ENCODE peak calls at places on chromosome 19, in nine cellular contexts. R is fibroblast of lung, D is cardiac muscle cell, A is left ventricle myocardium inferior, B is heart left ventricle, C is uterus, T is heart right ventricle, Y is HCT116, M is A549. X is an unnamed sample.

GRCh38 chr19:40241809-40242384 is 15.4 kb upstream of the CCNP start:
- DNase-seq in R (peak), D (peak), A (peak), B (peak), C (peak), T (peak), Y (no peak), M (no peak), X (peak)

GRCh38 chr19:9323557-9323918 is 441 bp upstream of the ZNF559 start:
- DNase-seq in R (peak), D (peak), A (peak), B (peak), C (peak), T (peak), Y (peak), M (peak), X (peak)

GRCh38 chr19:40976134-40976533 is 14.9 kb upstream of the CYP2B6 start:
- DNase-seq in R (no peak), D (no peak), A (no peak), B (no peak), C (no peak), T (no peak), Y (no peak), M (no peak), X (no peak)

GRCh38 chr19:40398417-40399056 is 8.6 kb upstream of the HIPK4 start:
- DNase-seq in R (no peak), D (no peak), A (peak), B (no peak), C (peak), T (no peak), Y (no peak), M (no peak), X (no peak)

GRCh38 chr19:55586976-55587668 is 6.5 kb upstream of the ZNF579 start:
- DNase-seq in R (peak), D (peak), A (peak), B (peak), C (peak), T (peak), Y (peak), M (peak), X (peak)

GRCh38 chr19:29872224-29872731 is 60.5 kb downstream of the CCNE1 start:
- DNase-seq in R (peak), D (peak), A (no peak), B (no peak), C (no peak), T (no peak), Y (no peak), M (no peak), X (no peak)

GRCh38 chr19:13839193-13839937 is 37.6 kb upstream of the NANOS3 start:
- DNase-seq in R (peak), D (peak), A (peak), B (peak), C (peak), T (peak), Y (no peak), M (no peak), X (peak)

GRCh38 chr19:54309811-54310210 is 3.2 kb downstream of the LILRA5 start:
- DNase-seq in R (no peak), D (no peak), A (no peak), B (no peak), C (no peak), T (no peak), Y (no peak), M (no peak), X (no peak)

GRCh38 chr19:35123573-35123972 is 8.0 kb downstream of the FXYD3 start:
- DNase-seq in R (no peak), D (no peak), A (peak), B (peak), C (peak), T (no peak), Y (no peak), M (no peak), X (peak)

GRCh38 chr19:11089254-11090013 is at the start of gene LDLR:
- DNase-seq in R (peak), D (peak), A (peak), B (peak), C (peak), T (peak), Y (peak), M (peak), X (peak)

GRCh38 chr19:42512743-42513304 is 15.5 kb downstream of the CEACAM1 start:
- DNase-seq in R (no peak), D (no peak), A (no peak), B (no peak), C (no peak), T (no peak), Y (no peak), M (no peak), X (no peak)

GRCh38 chr19:9953802-9954542 is 17.7 kb upstream of the OLFM2 start:
- DNase-seq in R (no peak), D (no peak), A (no peak), B (no peak), C (no peak), T (no peak), Y (no peak), M (no peak), X (no peak)

GRCh38 chr19:27974082-27974513 is 1238.9 kb downstream of the UQCRFS1 start:
- DNase-seq in R (no peak), D (peak), A (no peak), B (no peak), C (no peak), T (no peak), Y (no peak), M (peak), X (no peak)

GRCh38 chr19:44867578-44867977 is 21.5 kb downstream of the NECTIN2 start:
- DNase-seq in R (no peak), D (no peak), A (no peak), B (no peak), C (no peak), T (no peak), Y (no peak), M (no peak), X (no peak)

GRCh38 chr19:10289167-10289835 is 451 bp upstream of the ICAM5 start:
- DNase-seq in R (peak), D (peak), A (no peak), B (peak), C (no peak), T (no peak), Y (peak), M (no peak), X (peak)

GRCh38 chr19:6233051-6233826 is 46.5 kb downstream of the MLLT1 start:
- DNase-seq in R (peak), D (peak), A (peak), B (peak), C (peak), T (peak), Y (no peak), M (no peak), X (peak)

GRCh38 chr19:10544242-10544752 is 593 bp downstream of the ATG4D start:
- DNase-seq in R (no peak), D (no peak), A (peak), B (peak), C (no peak), T (peak), Y (no peak), M (no peak), X (no peak)

GRCh38 chr19:45464861-45465427 is 2.9 kb upstream of the FOSB start:
- DNase-seq in R (no peak), D (no peak), A (no peak), B (no peak), C (no peak), T (no peak), Y (no peak), M (no peak), X (no peak)

GRCh38 chr19:42206871-42207755 is 10.4 kb downstream of the DEDD2 start:
- DNase-seq in R (no peak), D (no peak), A (no peak), B (no peak), C (no peak), T (no peak), Y (no peak), M (peak), X (no peak)

GRCh38 chr19:45637890-45638667 is 1.1 kb downstream of the EML2 start:
- DNase-seq in R (peak), D (peak), A (no peak), B (no peak), C (no peak), T (no peak), Y (no peak), M (no peak), X (no peak)

GRCh38 chr19:31351212-31352193 is 2.3 kb upstream of the TSHZ3 start:
- DNase-seq in R (peak), D (peak), A (peak), B (peak), C (peak), T (no peak), Y (no peak), M (peak), X (peak)

GRCh38 chr19:32647361-32647760 is 27.6 kb downstream of the ANKRD27 start:
- DNase-seq in R (no peak), D (no peak), A (no peak), B (no peak), C (no peak), T (no peak), Y (no peak), M (no peak), X (no peak)

GRCh38 chr19:13843104-13843921 is 33.6 kb upstream of the NANOS3 start:
- DNase-seq in R (no peak), D (peak), A (peak), B (peak), C (peak), T (peak), Y (no peak), M (no peak), X (peak)

GRCh38 chr19:29378543-29379105 is 147.2 kb upstream of the VSTM2B start:
- DNase-seq in R (no peak), D (no peak), A (no peak), B (no peak), C (no peak), T (no peak), Y (no peak), M (no peak), X (no peak)

GRCh38 chr19:7783991-7784421 is 21.0 kb downstream of the CLEC4M start:
- DNase-seq in R (peak), D (peak), A (no peak), B (peak), C (no peak), T (no peak), Y (no peak), M (peak), X (no peak)

GRCh38 chr19:28615966-28616365 is 597.0 kb downstream of the UQCRFS1 start:
- DNase-seq in R (no peak), D (no peak), A (no peak), B (no peak), C (no peak), T (no peak), Y (no peak), M (no peak), X (no peak)

GRCh38 chr19:43592800-43593350 is 3.1 kb downstream of the IRGQ start:
- DNase-seq in R (no peak), D (no peak), A (no peak), B (no peak), C (no peak), T (no peak), Y (no peak), M (no peak), X (no peak)

GRCh38 chr19:35983177-35983576 is 11.8 kb upstream of the SDHAF1 start:
- DNase-seq in R (no peak), D (no peak), A (no peak), B (no peak), C (no peak), T (no peak), Y (no peak), M (no peak), X (no peak)

GRCh38 chr19:35257113-35257461 is 8.3 kb downstream of the LSR start:
- DNase-seq in R (no peak), D (no peak), A (no peak), B (no peak), C (no peak), T (no peak), Y (no peak), M (no peak), X (no peak)

GRCh38 chr19:43464089-43464775 is 1.2 kb downstream of the LYPD3 start:
- DNase-seq in R (no peak), D (no peak), A (peak), B (peak), C (peak), T (peak), Y (no peak), M (no peak), X (peak)

GRCh38 chr19:42048992-42049391 is 21.0 kb downstream of the GRIK5 start:
- DNase-seq in R (no peak), D (no peak), A (no peak), B (no peak), C (no peak), T (no peak), Y (no peak), M (no peak), X (no peak)

GRCh38 chr19:58196911-58197616 is 14.2 kb downstream of the ZNF274 start:
- DNase-seq in R (peak), D (peak), A (no peak), B (no peak), C (no peak), T (no peak), Y (no peak), M (no peak), X (no peak)

GRCh38 chr19:37353968-37354367 is 16.9 kb upstream of the ZNF527 start:
- DNase-seq in R (no peak), D (no peak), A (no peak), B (no peak), C (no peak), T (no peak), Y (no peak), M (no peak), X (no peak)

GRCh38 chr19:47315125-47315821 is 5.6 kb downstream of the C5AR1 start:
- DNase-seq in R (peak), D (peak), A (peak), B (peak), C (peak), T (peak), Y (peak), M (peak), X (peak)

GRCh38 chr19:55670280-55671053 is 4.6 kb upstream of the EPN1 start:
- DNase-seq in R (no peak), D (peak), A (no peak), B (no peak), C (no peak), T (no peak), Y (no peak), M (no peak), X (no peak)

GRCh38 chr19:42324655-42325307 is 654 bp upstream of the MEGF8 start:
- DNase-seq in R (no peak), D (no peak), A (no peak), B (no peak), C (no peak), T (no peak), Y (no peak), M (no peak), X (no peak)

GRCh38 chr19:30320916-30321315 is 51.3 kb upstream of the ZNF536 start:
- DNase-seq in R (no peak), D (no peak), A (no peak), B (no peak), C (no peak), T (no peak), Y (no peak), M (no peak), X (no peak)

GRCh38 chr19:17406887-17407196 is 1.4 kb upstream of the BST2 start:
- DNase-seq in R (no peak), D (no peak), A (no peak), B (no peak), C (no peak), T (no peak), Y (no peak), M (no peak), X (no peak)
- H3K27ac ChIP-seq in R (no peak), D (peak), A (peak), B (peak), C (peak), T (peak), Y (no peak), M (no peak), X (peak)

GRCh38 chr19:38737921-38738731 is 6.1 kb downstream of the CAPN12 start:
- DNase-seq in R (no peak), D (no peak), A (no peak), B (no peak), C (no peak), T (no peak), Y (no peak), M (no peak), X (no peak)
- TF ChIP-seq CTCF in R (no peak), D (no peak), A (no peak), B (no peak), C (no peak), T (no peak), Y (no peak), M (no peak), X (no peak)

DNA sequence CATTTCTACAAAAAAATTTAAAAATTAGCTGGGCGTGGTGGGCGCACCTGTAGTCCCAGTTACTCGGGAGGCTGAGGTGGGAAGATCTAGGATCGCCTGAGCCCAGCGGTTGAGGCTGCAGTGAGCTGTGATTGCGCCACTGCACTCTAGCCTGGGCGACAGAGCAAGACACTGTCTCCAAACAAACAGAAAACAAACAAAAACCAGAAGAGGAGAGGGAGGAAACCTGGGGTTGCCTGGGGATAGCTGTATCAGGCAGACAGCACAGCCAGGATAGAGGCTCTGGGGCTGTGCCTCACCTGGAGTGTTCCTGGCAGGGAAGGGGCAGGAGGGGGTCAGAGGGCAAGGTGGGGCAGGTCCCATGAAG is 2.6 kb upstream of the POLR2E start:
- DNase-seq in R (no peak), D (no peak), A (no peak), B (peak), C (no peak), T (no peak), Y (no peak), M (no peak), X (peak)
- H3K27ac ChIP-seq in R (no peak), D (peak), A (peak), B (no peak), C (peak), T (no peak), Y (no peak), M (peak), X (peak)

GRCh38 chr19:16185123-16185924 is at the start of gene FAM32A:
- DNase-seq in R (peak), D (peak), A (peak), B (peak), C (peak), T (peak), Y (peak), M (peak), X (peak)
- TF ChIP-seq CTCF in R (peak), D (no peak), A (peak), B (peak), C (peak), T (peak), Y (peak), M (peak), X (peak)

DNA sequence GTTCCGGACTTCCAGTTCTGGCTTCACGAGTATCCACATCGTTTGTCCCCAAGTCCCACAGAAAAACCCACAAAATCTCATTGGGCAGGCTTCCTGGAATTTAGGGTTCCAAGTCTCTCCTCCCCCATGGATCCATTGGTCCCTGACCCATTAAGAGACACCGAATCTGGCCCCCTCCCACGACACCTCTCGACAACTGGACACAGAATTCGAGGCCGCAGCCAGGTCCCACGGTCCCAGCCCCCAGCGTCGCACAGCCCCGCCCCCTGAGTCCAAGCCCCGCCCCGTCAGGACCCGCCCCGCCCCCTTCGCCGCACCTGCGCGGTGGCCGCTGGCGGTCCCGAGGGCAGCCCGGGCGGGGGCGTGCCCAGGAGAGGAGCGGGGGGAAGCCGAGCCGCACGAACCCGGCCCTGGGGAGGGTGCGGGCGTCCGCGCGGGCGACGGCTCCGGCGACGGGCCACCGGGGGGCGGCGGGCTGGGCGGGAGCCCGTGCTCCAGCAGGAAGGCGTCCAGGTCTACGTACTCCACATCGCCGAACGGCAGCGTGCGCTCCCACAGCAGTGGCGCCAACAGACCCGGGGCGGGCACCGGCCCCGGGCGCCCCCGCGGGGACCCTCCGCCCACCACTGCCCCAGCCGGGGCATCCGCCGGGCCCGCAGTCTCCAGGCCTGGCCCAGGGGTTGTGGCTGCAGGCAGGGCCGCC is 1.8 kb downstream of the DBP start:
- DNase-seq in R (no peak), D (peak), A (peak), B (peak), C (peak), T (peak), Y (no peak), M (peak), X (peak)
- H3K27ac ChIP-seq in R (peak), D (peak), A (peak), B (peak), C (peak), T (peak), Y (peak), M (peak), X (peak)

DNA sequence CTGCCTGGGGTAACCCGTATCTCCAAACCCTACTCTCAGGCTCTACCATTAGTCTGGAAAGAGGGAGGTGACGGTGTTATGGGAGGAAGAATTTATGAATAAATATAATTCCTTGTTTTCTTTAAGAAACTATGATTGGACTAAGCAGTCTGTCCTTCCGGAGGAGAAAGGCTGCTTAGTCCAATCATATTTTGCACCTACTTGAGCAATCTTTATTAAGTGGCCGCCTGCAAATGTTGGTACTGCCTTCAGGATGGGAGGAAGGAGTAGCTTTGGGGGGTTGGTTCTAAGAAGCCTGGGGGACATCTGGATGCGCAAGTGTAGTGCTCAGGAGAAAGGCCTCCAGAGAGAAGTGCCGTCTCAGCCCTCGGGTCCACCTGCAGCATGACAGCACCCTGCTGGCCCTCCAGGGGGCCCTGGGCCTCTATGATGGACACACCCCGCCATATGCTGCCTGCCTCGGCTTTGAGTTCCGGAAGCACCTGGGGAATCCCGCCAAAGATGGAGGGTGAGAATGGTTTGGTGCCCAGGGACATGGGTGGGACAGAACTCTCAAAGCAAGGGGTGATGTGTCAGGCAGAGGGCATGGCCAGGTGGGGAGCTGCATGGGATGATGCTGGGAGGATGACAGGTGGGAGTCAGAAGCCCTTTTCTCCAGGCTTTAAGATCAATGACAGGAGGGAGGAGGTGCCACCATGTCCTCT is 4.0 kb downstream of the ACP4 start:
- DNase-seq in R (no peak), D (no peak), A (no peak), B (no peak), C (no peak), T (no peak), Y (no peak), M (peak), X (no peak)
- TF ChIP-seq CTCF in R (no peak), D (no peak), A (no peak), B (no peak), C (no peak), T (no peak), Y (peak), M (no peak), X (no peak)

X was measured in psoas muscle.